ENCODE peak calls at places on chromosomes 12 and 14, in five cellular contexts. C is AG09309, Z is fibroblast of lung, R is right atrium auricular region, F is left ventricle myocardium inferior. Y is an unnamed sample.

GRCh38 chr12:92224685-92225331 is 79.2 kb upstream of the BTG1 start:
- DNase-seq in C (no peak), F (no peak), Z (peak; percentile 80), R (no peak), Y (peak; percentile 16)

GRCh38 chr12:127063339-127064090 is 1203.5 kb upstream of the TMEM132C start:
- DNase-seq in F (no peak), Z (peak; percentile 13), R (no peak), C (no peak), Y (no peak)

GRCh38 chr12:3753549-3754284 is 808 bp upstream of the CRACR2A start:
- DNase-seq in R (no peak), C (no peak), Z (no peak), F (peak; percentile 41), Y (peak; percentile 35)

GRCh38 chr12:76763746-76764675 is at the start of gene ZDHHC17:
- DNase-seq in R (peak; percentile 88), Z (peak; percentile 89), F (peak; percentile 93), C (peak; percentile 83), Y (peak; percentile 90)

GRCh38 chr14:69818760-69819191 is 21.7 kb upstream of the SLC10A1 start:
- DNase-seq in F (no peak), R (no peak), Z (peak; percentile 33), C (peak; percentile 11), Y (peak; percentile 48)

GRCh38 chr12:100404769-100405407 is 48.0 kb downstream of the SLC17A8 start:
- DNase-seq in R (no peak), F (no peak), C (peak; percentile 1), Z (peak; percentile 15), Y (no peak)

GRCh38 chr12:3604281-3604680 is 113.3 kb downstream of the PRMT8 start:
- DNase-seq in C (no peak), R (no peak), F (no peak), Z (no peak), Y (no peak)

GRCh38 chr12:49627752-49628360 is 4.5 kb downstream of the PRPF40B start:
- DNase-seq in Z (peak; percentile 72), F (no peak), C (no peak), R (no peak), Y (no peak)

GRCh38 chr12:98238513-98238912 is 276.9 kb upstream of the TMPO start:
- DNase-seq in C (peak; percentile 31), F (no peak), Z (peak; percentile 89), R (no peak), Y (no peak)

GRCh38 chr12:3523058-3523457 is 32.1 kb downstream of the PRMT8 start:
- DNase-seq in Z (no peak), R (no peak), C (no peak), F (no peak), Y (no peak)

GRCh38 chr12:105942316-105942715 is 196.4 kb downstream of the NUAK1 start:
- DNase-seq in F (no peak), Z (no peak), R (no peak), C (no peak), Y (no peak)

GRCh38 chr14:100081997-100082625 is 16.9 kb downstream of the EVL start:
- DNase-seq in R (no peak), Z (no peak), C (no peak), F (no peak), Y (no peak)

GRCh38 chr14:60819575-60819974 is 85.0 kb downstream of the MNAT1 start:
- DNase-seq in R (no peak), F (no peak), Z (no peak), C (no peak), Y (no peak)

GRCh38 chr14:23550131-23550826 is 1.3 kb downstream of the ZFHX2 start:
- DNase-seq in Z (no peak), C (no peak), F (no peak), R (no peak), Y (no peak)

GRCh38 chr12:110282343-110282860 is 1.4 kb downstream of the ATP2A2 start:
- DNase-seq in R (no peak), C (no peak), F (no peak), Z (no peak), Y (no peak)

GRCh38 chr14:93317836-93318807 is 14.7 kb downstream of the BTBD7 start:
- DNase-seq in C (no peak), Z (peak; percentile 56), F (no peak), R (no peak), Y (no peak)

GRCh38 chr12:65630555-65630954 is 193.7 kb upstream of the HMGA2 start:
- DNase-seq in F (no peak), C (no peak), Z (no peak), R (no peak), Y (no peak)

GRCh38 chr12:2976581-2976996 is 17.4 kb downstream of the TEAD4 start:
- DNase-seq in C (no peak), Z (no peak), R (no peak), F (no peak), Y (no peak)

GRCh38 chr12:13918883-13919282 is 62.5 kb downstream of the GRIN2B start:
- DNase-seq in Z (no peak), F (no peak), C (no peak), R (no peak), Y (no peak)

GRCh38 chr14:59097681-59098080 is 90.8 kb upstream of the DAAM1 start:
- DNase-seq in F (no peak), Z (no peak), R (no peak), C (no peak), Y (no peak)

GRCh38 chr12:38253778-38254177 is 62.8 kb upstream of the ALG10B start:
- DNase-seq in F (no peak), C (no peak), R (no peak), Z (no peak), Y (no peak)

GRCh38 chr12:4482936-4483335 is 37.3 kb upstream of the FGF6 start:
- DNase-seq in F (no peak), C (no peak), R (no peak), Z (no peak), Y (no peak)

GRCh38 chr14:45559626-45560025 is 306.6 kb upstream of the MIS18BP1 start:
- DNase-seq in F (no peak), Z (no peak), R (no peak), C (no peak), Y (no peak)

GRCh38 chr14:78688503-78688902 is 518.3 kb downstream of the NRXN3 start:
- DNase-seq in F (no peak), Z (no peak), C (no peak), R (no peak), Y (no peak)

DNA sequence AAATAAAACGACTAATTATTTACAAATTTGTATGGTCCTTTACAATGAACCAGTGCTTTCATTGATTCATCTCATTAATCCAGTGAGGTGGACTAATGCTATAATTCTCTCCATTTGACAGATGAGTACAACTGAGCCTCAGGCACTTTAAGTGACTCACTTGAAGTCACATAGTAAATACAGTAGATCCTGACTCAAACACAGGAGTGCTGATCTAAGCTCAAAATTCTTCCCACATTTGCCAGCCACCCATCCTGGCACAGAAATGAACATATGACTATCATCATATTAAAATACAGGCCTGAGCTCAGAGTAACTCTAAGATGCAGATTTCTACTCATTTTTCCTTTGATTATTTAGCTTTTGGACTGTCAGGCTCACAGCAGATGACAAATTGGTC is 30.6 kb downstream of the SLC16A7 start:
- DNase-seq in F (no peak), R (no peak), C (peak; percentile 5), Z (peak; percentile 6), Y (no peak)
- H3K4me3 ChIP-seq in F (no peak overlapping the region), R (no peak overlapping the region), C (no peak overlapping the region), Z (no peak overlapping the region), Y (no peak overlapping the region)

GRCh38 chr12:8822298-8822697 is at the start of gene A2ML1:
- DNase-seq in Z (no peak), F (no peak), R (no peak), C (no peak), Y (no peak)
- H3K4me3 ChIP-seq in Z (no peak within 1 kb of the TSS), F (no peak within 1 kb of the TSS), R (no peak within 1 kb of the TSS), C (no peak within 1 kb of the TSS), Y (no peak within 1 kb of the TSS)

GRCh38 chr14:34300330-34300729 is 161.7 kb downstream of the SPTSSA start:
- DNase-seq in C (no peak), F (no peak), Z (no peak), R (no peak), Y (no peak)
- H3K4me3 ChIP-seq in C (no peak overlapping the region), F (no peak overlapping the region), Z (no peak overlapping the region), R (no peak overlapping the region), Y (no peak overlapping the region)

GRCh38 chr12:93954160-93955112 is 193.9 kb upstream of the PLXNC1 start:
- DNase-seq in F (peak; percentile 36), R (peak; percentile 91), C (no peak), Z (no peak), Y (peak; percentile 28)
- H3K4me3 ChIP-seq in F (no peak overlapping the region), R (no peak overlapping the region), C (no peak overlapping the region), Z (no peak overlapping the region), Y (no peak overlapping the region)

DNA sequence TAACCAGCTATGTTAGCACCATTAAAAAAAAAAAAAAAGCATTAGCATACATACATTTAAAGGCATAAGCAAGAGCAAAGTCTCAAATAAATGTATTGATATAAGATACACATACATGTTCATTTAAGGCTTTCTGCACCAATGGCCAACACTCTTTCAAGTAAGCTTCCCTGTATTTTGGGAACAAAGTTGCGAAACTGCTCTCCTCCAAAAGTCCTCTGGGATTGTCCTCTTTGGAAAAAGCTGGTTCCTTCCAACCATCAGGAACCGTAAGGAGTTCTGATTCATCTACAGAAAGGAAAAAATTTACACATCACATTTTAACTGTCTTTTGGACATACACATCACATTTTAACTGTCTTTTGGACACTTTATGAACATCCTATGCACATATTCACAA is 3.2 kb downstream of the KRR1 start:
- DNase-seq in R (no peak), Z (no peak), C (no peak), F (no peak), Y (no peak)
- H3K4me3 ChIP-seq in R (no peak overlapping the region), Z (no peak overlapping the region), C (no peak overlapping the region), F (no peak overlapping the region), Y (no peak overlapping the region)

GRCh38 chr12:130683811-130684210 is 32.3 kb downstream of the RIMBP2 start:
- DNase-seq in C (no peak), R (no peak), Z (no peak), F (no peak), Y (no peak)

GRCh38 chr12:130685250-130685649 is 30.8 kb downstream of the RIMBP2 start:
- DNase-seq in F (no peak), C (no peak), R (no peak), Z (no peak), Y (no peak)

GRCh38 chr12:130683080-130683479 is 33.0 kb downstream of the RIMBP2 start:
- DNase-seq in C (no peak), F (no peak), Z (no peak), R (no peak), Y (no peak)

GRCh38 chr12:130677957-130678558 is 38.0 kb downstream of the RIMBP2 start:
- DNase-seq in F (no peak), C (no peak), Z (no peak), R (no peak), Y (no peak)

DNA sequence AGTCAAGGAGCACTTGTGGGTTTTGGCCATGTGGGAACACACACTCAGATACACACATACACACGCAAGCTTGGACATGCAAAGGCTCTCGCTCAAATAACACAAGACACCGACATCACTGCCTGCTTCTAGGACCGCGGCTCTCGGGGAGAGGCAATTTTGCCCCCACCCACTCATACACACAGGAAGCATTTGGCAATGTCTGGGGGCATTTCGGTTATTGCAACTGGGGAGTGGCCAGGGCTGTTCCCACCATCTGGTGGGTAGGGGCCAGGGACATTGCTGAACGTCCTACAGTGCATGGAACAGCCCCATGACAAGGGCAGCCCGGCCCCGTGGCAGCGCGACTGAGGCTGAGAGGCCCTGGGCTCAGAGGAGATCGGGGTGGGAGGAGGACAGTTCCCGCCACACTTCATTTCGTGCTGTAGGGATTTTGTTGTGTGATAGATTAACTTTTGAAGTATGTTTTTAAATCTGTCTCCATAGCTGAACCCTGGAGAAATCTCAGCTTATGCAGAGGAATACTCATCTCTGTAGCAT is 35.6 kb downstream of the RIMBP2 start:
- DNase-seq in Z (no peak), C (no peak), R (no peak), F (no peak), Y (no peak)
- H3K4me3 ChIP-seq in Z (no peak overlapping the region), C (no peak overlapping the region), R (no peak overlapping the region), F (no peak overlapping the region), Y (no peak overlapping the region)